ENCODE peak calls at places on chromosomes 2 and 18, in ten cellular contexts. N is stomach, D is tibial nerve, H is K562, F is HepG2, S is upper lobe of left lung, I is GM12878, T is SK-N-SH, J is A549, M is transverse colon. X is an unnamed sample.

GRCh38 chr2:149648282-149649030 is 60.9 kb upstream of the MMADHC start:
- DNase-seq in T (no peak), F (no peak), D (no peak), H (no peak), I (no peak), M (no peak), N (no peak), S (no peak), J (peak; percentile 82), X (no peak)

GRCh38 chr2:41711736-41712135 is 336.1 kb upstream of the PKDCC start:
- DNase-seq in T (no peak), N (no peak), I (no peak), D (no peak), F (peak; percentile 26), H (no peak), J (no peak), S (no peak), M (no peak), X (no peak)

GRCh38 chr2:8298783-8299182 is 383.1 kb upstream of the ID2 start:
- DNase-seq in I (no peak), T (no peak), J (no peak), D (no peak), M (no peak), H (no peak), N (no peak), S (peak; percentile 83), F (no peak), X (no peak)

GRCh38 chr2:48693066-48693465 is 62.5 kb downstream of the LHCGR start:
- DNase-seq in S (no peak), I (no peak), T (no peak), D (no peak), M (no peak), H (no peak), N (no peak), J (no peak), F (no peak), X (no peak)

GRCh38 chr2:101253013-101253712 is 477 bp downstream of the CNOT11 start:
- DNase-seq in M (peak; percentile 76), S (peak; percentile 79), N (peak; percentile 78), F (no peak), D (peak; percentile 23), I (no peak), T (no peak), H (peak; percentile 51), J (peak; percentile 71), X (peak; percentile 55)

GRCh38 chr2:78979380-78980238 is 45.9 kb upstream of the REG3G start:
- DNase-seq in S (peak; percentile 26), D (no peak), I (no peak), J (peak; percentile 42), F (peak; percentile 53), H (peak; percentile 42), N (peak; percentile 40), T (peak; percentile 63), M (peak; percentile 24), X (no peak)

GRCh38 chr18:31943895-31944816 is 1.2 kb upstream of the TRAPPC8 start:
- DNase-seq in N (no peak), M (no peak), F (no peak), D (no peak), I (no peak), J (no peak), T (no peak), S (no peak), H (no peak), X (no peak)

GRCh38 chr18:55732227-55733106 is 144.5 kb upstream of the TCF4 start:
- DNase-seq in N (no peak), J (no peak), T (no peak), H (peak; percentile 73), M (no peak), F (no peak), D (no peak), S (no peak), I (no peak), X (no peak)

GRCh38 chr2:18752667-18753422 is 163.5 kb upstream of the NT5C1B start:
- DNase-seq in D (no peak), S (no peak), J (peak; percentile 40), M (no peak), T (no peak), F (no peak), H (no peak), N (no peak), I (no peak), X (no peak)

GRCh38 chr2:96769816-96770215 is 9.1 kb downstream of the CNNM4 start:
- DNase-seq in M (peak; percentile 54), S (no peak), J (no peak), N (peak; percentile 30), I (no peak), D (no peak), F (peak; percentile 35), H (no peak), T (peak; percentile 66), X (no peak)

GRCh38 chr18:23355206-23355605 is 97.9 kb upstream of the RIOK3 start:
- DNase-seq in J (no peak), D (no peak), I (no peak), M (no peak), S (no peak), H (no peak), F (no peak), T (no peak), N (no peak), X (no peak)

GRCh38 chr18:79523738-79524180 is 128.0 kb downstream of the NFATC1 start:
- DNase-seq in N (no peak), S (peak; percentile 30), J (no peak), F (no peak), D (no peak), H (no peak), I (peak; percentile 49), M (peak; percentile 55), T (no peak), X (no peak)

GRCh38 chr2:122239440-122239839 is 484.0 kb downstream of the TSN start:
- DNase-seq in I (no peak), D (no peak), S (no peak), H (no peak), T (no peak), J (no peak), M (no peak), F (no peak), N (no peak), X (no peak)
- TF ChIP-seq EP300 in I (no peak), D (no peak), S (no peak), H (no peak), T (no peak), J (no peak), M (no peak), F (no peak), N (no peak), X (no peak)

GRCh38 chr18:10013621-10014543 is 100.1 kb downstream of the VAPA start:
- DNase-seq in S (no peak), T (no peak), I (no peak), N (no peak), D (no peak), H (no peak), F (no peak), M (no peak), J (no peak), X (no peak)

GRCh38 chr18:10017048-10017447 is 103.2 kb downstream of the VAPA start:
- DNase-seq in H (no peak), T (no peak), N (no peak), S (no peak), I (no peak), D (no peak), J (no peak), F (no peak), M (no peak), X (no peak)

GRCh38 chr18:10015288-10015701 is 101.5 kb downstream of the VAPA start:
- DNase-seq in H (no peak), I (no peak), S (no peak), D (no peak), T (no peak), N (no peak), F (no peak), M (no peak), J (no peak), X (no peak)

GRCh38 chr18:10012526-10012925 is 98.7 kb downstream of the VAPA start:
- DNase-seq in F (no peak), S (no peak), D (no peak), M (no peak), J (no peak), I (no peak), N (no peak), T (no peak), H (no peak), X (no peak)

DNA sequence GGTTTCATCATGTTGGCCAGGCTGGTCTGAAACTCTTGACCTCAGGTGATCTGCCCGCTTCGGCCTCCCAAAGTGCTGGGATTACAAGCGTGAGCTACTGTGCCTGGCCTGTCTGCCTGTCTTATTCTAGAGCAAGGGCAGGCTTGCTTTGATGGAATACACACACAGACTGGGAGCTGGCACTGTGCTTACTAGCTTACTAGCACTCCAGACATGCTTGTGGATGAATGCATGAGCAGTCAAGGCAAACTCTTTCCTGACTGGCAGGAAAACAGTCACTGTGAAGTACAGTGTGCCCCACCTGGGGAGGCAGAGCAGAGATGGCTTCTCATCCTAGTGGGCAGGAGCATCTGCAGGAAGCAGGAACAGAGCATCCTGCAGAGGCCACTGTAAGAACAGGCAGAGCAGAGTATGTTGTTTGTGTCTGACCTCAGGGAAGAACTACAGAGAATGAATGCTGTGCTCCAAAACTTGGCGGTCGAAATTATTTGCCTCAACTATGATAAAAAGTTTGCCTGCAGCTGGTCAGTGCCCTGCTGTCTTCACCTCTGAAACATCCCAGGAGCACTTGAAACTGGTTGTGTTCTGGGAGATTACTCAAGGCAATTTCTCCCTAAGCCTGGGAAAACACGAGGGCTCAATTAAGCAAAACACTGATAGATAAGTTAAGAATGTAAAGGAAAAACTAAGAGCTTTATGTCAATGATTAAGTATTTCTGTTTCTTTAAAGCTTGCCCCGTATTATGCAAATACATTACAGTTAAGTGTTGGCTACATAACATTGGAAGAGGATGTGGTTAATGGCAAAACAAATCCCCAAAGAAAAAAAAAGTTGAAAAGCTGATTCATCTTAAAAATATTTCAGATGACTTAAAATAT is 102.4 kb downstream of the VAPA start:
- DNase-seq in F (no peak), N (no peak), M (no peak), S (no peak), H (no peak), T (peak; percentile 34), J (no peak), I (no peak), D (no peak), X (no peak)
- TF ChIP-seq CTCF in F (peak; percentile 25), N (no peak), M (no peak), S (no peak), H (no peak), T (peak; percentile 45), J (no peak), I (no peak), D (peak; percentile 28), X (peak; percentile 48)

GRCh38 chr2:45127891-45128290 is 118.6 kb upstream of the SIX2 start:
- DNase-seq in T (no peak), F (no peak), N (no peak), S (no peak), J (no peak), H (no peak), D (no peak), M (no peak), I (no peak), X (no peak)
- TF ChIP-seq EP300 in T (no peak), F (no peak), N (no peak), S (no peak), J (no peak), H (no peak), D (no peak), M (no peak), I (no peak), X (no peak)

DNA sequence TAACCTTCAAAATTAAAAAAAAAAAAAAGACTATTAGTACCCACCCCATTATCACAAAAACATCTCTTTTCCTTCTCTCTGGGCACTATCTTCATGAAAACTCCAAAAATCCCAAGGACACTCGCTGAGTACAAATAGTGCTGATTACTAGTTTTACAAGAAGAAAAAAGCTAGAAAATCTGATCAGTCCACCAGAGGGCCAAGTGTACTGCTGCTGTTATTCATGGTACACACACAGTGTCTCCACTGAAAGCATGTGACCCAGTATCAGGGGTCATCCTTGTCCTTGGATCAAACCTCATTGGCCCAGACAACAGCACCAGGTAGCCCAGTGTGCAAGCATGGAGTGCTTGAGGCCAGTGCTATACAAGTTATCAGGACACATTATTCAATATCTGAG is 382.7 kb upstream of the KLHL29 start:
- DNase-seq in S (no peak), J (peak; percentile 10), T (no peak), M (no peak), N (no peak), I (no peak), F (no peak), D (no peak), H (no peak), X (no peak)
- TF ChIP-seq CTCF in S (no peak), J (no peak), T (no peak), M (no peak), N (no peak), I (no peak), F (peak; percentile 12), D (no peak), H (no peak), X (no peak)